ENCODE peak calls at places on chromosomes 13 and 19, in six cellular contexts. R, O, L, C, J and E are unnamed samples.

GRCh38 chr13:112956516-112957294 is 12.3 kb upstream of the MCF2L start:
- DNase-seq in R (no peak), O (no peak), L (no peak), C (no peak), J (no peak), E (no peak)

GRCh38 chr19:37906868-37907734 is at the start of gene SIPA1L3:
- DNase-seq in R (peak; percentile 95), O (peak; percentile 84), L (peak; percentile 93), C (peak; percentile 94), J (peak; percentile 88), E (peak; percentile 97)

GRCh38 chr13:19184176-19184575 is 2.6 kb upstream of the TUBA3C start:
- DNase-seq in R (no peak), O (no peak), L (no peak), C (no peak), J (no peak), E (no peak)

GRCh38 chr19:19098703-19099632 is 35.2 kb downstream of the SLC25A42 start:
- DNase-seq in R (no peak), O (no peak), L (no peak), C (peak; percentile 39), J (no peak), E (no peak)

GRCh38 chr19:35609881-35610353 is 2.6 kb upstream of the HAUS5 start:
- DNase-seq in R (no peak), O (no peak), L (no peak), C (no peak), J (no peak), E (no peak)

GRCh38 chr19:45790942-45791341 is 1.7 kb downstream of the DMWD start:
- DNase-seq in R (no peak), O (no peak), L (no peak), C (peak; percentile 27), J (no peak), E (no peak)

GRCh38 chr19:506404-507285 is 652 bp upstream of the TPGS1 start:
- DNase-seq in R (peak; percentile 100), O (peak; percentile 97), L (peak; percentile 100), C (peak; percentile 99), J (peak; percentile 99), E (peak; percentile 100)

GRCh38 chr13:100646030-100646673 is 28.4 kb downstream of the TMTC4 start:
- DNase-seq in R (no peak), O (no peak), L (peak; percentile 20), C (no peak), J (no peak), E (peak; percentile 24)

GRCh38 chr13:51806571-51806970 is 2.6 kb upstream of the DHRS12 start:
- DNase-seq in R (no peak), O (no peak), L (peak; percentile 34), C (peak; percentile 56), J (no peak), E (no peak)

GRCh38 chr19:44626067-44626624 is 12.8 kb downstream of the IGSF23 start:
- DNase-seq in R (no peak), O (no peak), L (peak; percentile 98), C (no peak), J (no peak), E (peak; percentile 97)

GRCh38 chr19:33022472-33023116 is 42.1 kb downstream of the RHPN2 start:
- DNase-seq in R (no peak), O (no peak), L (no peak), C (no peak), J (no peak), E (no peak)

GRCh38 chr13:45799451-45799850 is 52.1 kb downstream of the SIAH3 start:
- DNase-seq in R (no peak), O (no peak), L (no peak), C (no peak), J (no peak), E (no peak)

GRCh38 chr19:5894704-5895349 is 8.8 kb downstream of the NDUFA11 start:
- DNase-seq in R (no peak), O (no peak), L (no peak), C (no peak), J (no peak), E (no peak)

GRCh38 chr13:50033696-50034095 is 18.5 kb downstream of the KCNRG start:
- DNase-seq in R (no peak), O (no peak), L (peak; percentile 81), C (no peak), J (no peak), E (no peak)

GRCh38 chr19:11736696-11737095 is 2.0 kb downstream of the ZNF823 start:
- DNase-seq in R (peak; percentile 72), O (no peak), L (peak; percentile 38), C (peak; percentile 39), J (no peak), E (peak; percentile 18)

GRCh38 chr13:110322828-110323171 is 15.7 kb downstream of the COL4A2 start:
- DNase-seq in R (no peak), O (no peak), L (no peak), C (no peak), J (no peak), E (no peak)

GRCh38 chr19:54612428-54612827 is 17.9 kb upstream of the LILRB1 start:
- DNase-seq in R (no peak), O (no peak), L (no peak), C (no peak), J (no peak), E (no peak)

GRCh38 chr19:30253581-30253996 is 118.6 kb upstream of the ZNF536 start:
- DNase-seq in R (no peak), O (no peak), L (peak; percentile 73), C (no peak), J (no peak), E (no peak)

GRCh38 chr13:52070929-52071523 is 46.5 kb downstream of the UTP14C start:
- DNase-seq in R (no peak), O (no peak), L (peak; percentile 43), C (no peak), J (no peak), E (peak; percentile 18)

GRCh38 chr13:34942732-34943674 is 933 bp downstream of the NBEA start:
- DNase-seq in R (peak; percentile 72), O (no peak), L (no peak), C (peak; percentile 21), J (peak; percentile 33), E (no peak)

GRCh38 chr13:29423050-29423449 is 172.4 kb downstream of the SLC7A1 start:
- DNase-seq in R (no peak), O (no peak), L (no peak), C (no peak), J (no peak), E (no peak)

GRCh38 chr13:51501096-51501495 is 48.3 kb upstream of the INTS6 start:
- DNase-seq in R (no peak), O (no peak), L (no peak), C (no peak), J (no peak), E (no peak)

GRCh38 chr13:112209266-112209665 is 142.3 kb downstream of the SOX1 start:
- DNase-seq in R (no peak), O (no peak), L (no peak), C (no peak), J (no peak), E (no peak)

GRCh38 chr19:46495789-46496099 is at the start of gene PNMA8B:
- DNase-seq in R (peak; percentile 83), O (no peak), L (peak; percentile 32), C (peak; percentile 58), J (peak; percentile 91), E (no peak)

GRCh38 chr13:64423467-64423866 is 2806.7 kb downstream of the PCDH9 start:
- DNase-seq in R (no peak), O (no peak), L (no peak), C (no peak), J (no peak), E (no peak)

GRCh38 chr19:49118565-49119410 is at the start of gene C19orf73:
- DNase-seq in R (peak; percentile 97), O (peak; percentile 88), L (peak; percentile 91), C (peak; percentile 94), J (peak; percentile 94), E (peak; percentile 95)
- TF ChIP-seq CTCF in R (no peak), O (no peak), L (no peak), C (no peak), J (peak; percentile 31), E (no peak)

GRCh38 chr19:40798223-40798996 is 581 bp upstream of the EGLN2 start:
- DNase-seq in R (peak; percentile 100), O (peak; percentile 100), L (peak; percentile 100), C (peak; percentile 100), J (peak; percentile 100), E (peak; percentile 100)
- TF ChIP-seq CTCF in R (peak; percentile 57), O (peak; percentile 29), L (peak; percentile 60), C (peak; percentile 8), J (peak; percentile 78), E (no peak)

GRCh38 chr19:2808129-2808941 is 11.3 kb upstream of the ZNF554 start:
- DNase-seq in R (no peak), O (no peak), L (no peak), C (no peak), J (no peak), E (no peak)

GRCh38 chr19:2807379-2808128 is 12.1 kb upstream of the ZNF554 start:
- DNase-seq in R (no peak), O (no peak), L (no peak), C (no peak), J (no peak), E (no peak)

GRCh38 chr19:2805261-2805900 is 14.3 kb upstream of the ZNF554 start:
- DNase-seq in R (no peak), O (no peak), L (no peak), C (no peak), J (no peak), E (no peak)

GRCh38 chr19:2805991-2806649 is 13.5 kb upstream of the ZNF554 start:
- DNase-seq in R (no peak), O (no peak), L (no peak), C (no peak), J (no peak), E (no peak)

GRCh38 chr19:2806736-2807378 is 12.8 kb upstream of the ZNF554 start:
- DNase-seq in R (no peak), O (no peak), L (no peak), C (no peak), J (no peak), E (no peak)
- TF ChIP-seq CTCF in R (no peak), O (no peak), L (no peak), C (no peak), J (no peak), E (no peak)

GRCh38 chr13:37488682-37489081 is 109.9 kb downstream of the POSTN start:
- DNase-seq in R (no peak), O (no peak), L (peak; percentile 64), C (no peak), J (no peak), E (no peak)
- TF ChIP-seq CTCF in R (no peak), O (no peak), L (no peak), C (no peak), J (no peak), E (no peak)

DNA sequence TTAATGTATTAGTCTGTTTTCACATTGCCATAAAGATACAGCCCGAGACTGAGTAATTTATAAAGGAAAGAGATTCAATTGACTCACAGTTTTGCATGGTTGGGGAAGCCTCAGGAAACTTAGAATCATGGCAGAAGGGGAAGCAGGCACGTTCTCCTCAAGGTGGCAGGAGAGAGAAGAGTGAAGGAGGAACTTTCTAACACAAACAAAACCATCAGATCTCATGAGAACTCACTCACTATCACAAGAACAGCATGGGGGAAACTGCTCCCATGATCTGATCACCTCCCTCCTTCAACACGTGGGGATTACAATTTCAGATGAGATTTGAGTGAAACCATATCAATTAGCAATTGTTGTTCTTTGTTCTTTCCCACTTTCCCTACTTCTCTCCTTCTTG is 689.0 kb upstream of the SLITRK1 start:
- DNase-seq in R (no peak), O (no peak), L (no peak), C (no peak), J (no peak), E (no peak)
- TF ChIP-seq CTCF in R (no peak), O (no peak), L (no peak), C (no peak), J (no peak), E (no peak)